ENCODE peak calls at places on chromosomes 4 and X, in ten cellular contexts. U is stomach; X is IMR-90; H is adrenal gland; W is CD4-positive, CD25-positive, alpha-beta regulatory T cell; C is CD4-positive, alpha-beta memory T cell; Q is astrocyte; J is SK-N-SH; G is fibroblast of lung; M is aorta. E is an unnamed sample. For H3K9me3, H3K4me1 and H3K36me3, the result is how much of the 10 kb centered on the place peaks cover.

GRCh38 chrX:123685273-123685672 is 47.6 kb downstream of the THOC2 start:
- DNase-seq in X (no peak), H (no peak), G (no peak), W (no peak), J (no peak), U (no peak), M (no peak), C (no peak), Q (no peak), E (no peak)

GRCh38 chrX:130682990-130683389 is 220.0 kb downstream of the ENOX2 start:
- DNase-seq in M (no peak), W (no peak), U (no peak), J (no peak), C (no peak), G (peak), Q (peak), H (no peak), X (peak), E (no peak)

GRCh38 chr4:157810137-157810774 is 362.6 kb downstream of the GASK1B start:
- DNase-seq in Q (no peak), M (no peak), J (no peak), U (no peak), X (no peak), C (no peak), W (no peak), G (no peak), H (no peak), E (no peak)

GRCh38 chrX:12701625-12702024 is 89.6 kb upstream of the PRPS2 start:
- DNase-seq in J (peak), M (peak), X (peak), G (peak), U (peak), W (peak), H (no peak), Q (peak), C (no peak), E (peak)

GRCh38 chrX:40209951-40210617 is 112.3 kb upstream of the BCOR start:
- DNase-seq in U (no peak), X (peak), Q (peak), G (peak), W (no peak), J (no peak), M (no peak), H (peak), C (no peak), E (no peak)

GRCh38 chr4:52511825-52512224 is 147.3 kb downstream of the USP46 start:
- DNase-seq in M (no peak), W (no peak), H (no peak), C (no peak), Q (no peak), U (no peak), G (no peak), J (no peak), X (no peak), E (no peak)

GRCh38 chr4:176839656-176840055 is 46.9 kb upstream of the VEGFC start:
- DNase-seq in X (no peak), M (no peak), U (no peak), H (no peak), W (no peak), Q (no peak), G (peak), J (no peak), C (no peak), E (no peak)

GRCh38 chrX:12309040-12309732 is 170.9 kb downstream of the FRMPD4 start:
- DNase-seq in C (no peak), J (no peak), H (no peak), U (no peak), X (no peak), Q (no peak), G (no peak), M (no peak), W (no peak), E (no peak)

GRCh38 chr4:86855572-86855971 is 6.4 kb upstream of the SLC10A6 start:
- DNase-seq in G (peak), H (no peak), Q (peak), J (no peak), M (no peak), W (no peak), X (peak), U (no peak), C (no peak), E (no peak)

GRCh38 chrX:41541381-41541780 is 94.2 kb downstream of the NYX start:
- DNase-seq in G (peak), M (no peak), Q (peak), U (no peak), X (peak), H (no peak), J (no peak), W (no peak), C (no peak), E (no peak)

GRCh38 chrX:20665441-20665840 is 398.7 kb upstream of the RPS6KA3 start:
- DNase-seq in W (no peak), G (no peak), Q (no peak), H (no peak), M (no peak), C (no peak), J (no peak), X (no peak), U (no peak), E (no peak)

GRCh38 chr4:152956650-152957436 is 20.7 kb downstream of the FHDC1 start:
- DNase-seq in C (no peak), M (no peak), X (peak), H (no peak), U (peak), J (no peak), Q (peak), W (no peak), G (peak), E (no peak)

GRCh38 chrX:50168305-50168704 is 32.5 kb downstream of the AKAP4 start:
- DNase-seq in C (no peak), M (no peak), X (peak), W (no peak), G (peak), Q (no peak), J (no peak), H (no peak), U (no peak), E (no peak)

GRCh38 chr4:107999932-108000539 is 10.3 kb downstream of the HADH start:
- DNase-seq in X (no peak), U (no peak), M (no peak), J (no peak), C (no peak), G (no peak), H (no peak), W (no peak), Q (no peak), E (no peak)

GRCh38 chrX:108036298-108036973 is 8.4 kb upstream of the VSIG1 start:
- DNase-seq in C (no peak), Q (peak), G (peak), H (no peak), W (no peak), X (peak), M (no peak), U (no peak), J (no peak), E (no peak)

GRCh38 chrX:103688949-103689348 is 2.5 kb upstream of the MORF4L2 start:
- DNase-seq in U (no peak), X (peak), C (peak), Q (peak), J (peak), M (no peak), W (peak), H (no peak), G (peak), E (no peak)

GRCh38 chrX:78658851-78659744 is at the start of gene RTL3:
- DNase-seq in G (peak), H (no peak), U (no peak), X (peak), Q (peak), C (no peak), M (no peak), W (no peak), J (no peak), E (no peak)

GRCh38 chr4:119659576-119659975 is 31.0 kb upstream of the PDE5A start:
- DNase-seq in X (peak), M (no peak), W (no peak), U (no peak), J (no peak), G (peak), Q (peak), H (no peak), C (no peak), E (peak)

GRCh38 chr4:64200001-64200555 is 209.2 kb downstream of the TECRL start:
- DNase-seq in G (no peak), J (no peak), W (no peak), Q (no peak), U (no peak), M (no peak), X (no peak), C (no peak), H (no peak), E (no peak)

GRCh38 chrX:49041683-49042529 is 1.3 kb downstream of the TFE3 start:
- DNase-seq in W (peak), G (peak), J (peak), U (no peak), H (no peak), X (peak), Q (peak), M (no peak), C (peak), E (peak)

GRCh38 chrX:65598559-65599147 is 64.1 kb upstream of the LAS1L start:
- DNase-seq in C (no peak), H (no peak), Q (no peak), W (peak), U (no peak), G (no peak), X (no peak), M (no peak), J (no peak), E (no peak)

GRCh38 chr4:16692493-16692892 is 206.0 kb downstream of the LDB2 start:
- DNase-seq in M (no peak), C (no peak), H (no peak), W (no peak), G (peak), U (no peak), J (no peak), Q (peak), X (peak), E (no peak)

GRCh38 chr4:80336582-80336981 is 1.1 kb downstream of the CFAP299 start:
- DNase-seq in C (no peak), Q (peak), X (peak), H (no peak), U (no peak), W (no peak), J (peak), M (peak), G (peak), E (peak)

GRCh38 chr4:53640576-53641459 is 49.5 kb upstream of the LNX1 start:
- DNase-seq in H (no peak), J (no peak), X (no peak), Q (no peak), W (no peak), M (no peak), C (no peak), U (peak), G (no peak), E (no peak)

GRCh38 chrX:104330966-104331365 is 76.2 kb upstream of the ESX1 start:
- DNase-seq in C (no peak), G (peak), H (no peak), J (no peak), U (no peak), M (no peak), W (no peak), Q (peak), X (peak), E (no peak)

GRCh38 chr4:8402181-8402597 is 38.3 kb downstream of the ACOX3 start:
- DNase-seq in W (no peak), M (peak), H (no peak), Q (no peak), C (no peak), U (no peak), J (no peak), X (no peak), G (no peak), E (no peak)

GRCh38 chrX:70038515-70038914 is 11.2 kb downstream of the AWAT2 start:
- DNase-seq in Q (no peak), G (no peak), C (no peak), U (peak), J (no peak), H (no peak), W (no peak), M (no peak), X (no peak), E (no peak)

GRCh38 chr4:184318852-184319251 is 101.2 kb upstream of the ENPP6 start:
- DNase-seq in U (no peak), M (no peak), W (no peak), J (no peak), Q (no peak), X (no peak), H (no peak), G (no peak), C (no peak), E (no peak)

GRCh38 chrX:47862680-47863079 is 26.0 kb downstream of the ZNF81 start:
- DNase-seq in Q (no peak), C (no peak), X (no peak), W (no peak), J (no peak), M (no peak), G (no peak), H (no peak), U (no peak), E (no peak)

GRCh38 chr4:136438645-136439044 is 1093.6 kb downstream of the PCDH18 start:
- DNase-seq in M (no peak), J (no peak), G (no peak), W (no peak), Q (no peak), C (no peak), U (no peak), X (no peak), H (no peak), E (no peak)

GRCh38 chrX:152865232-152865920 is 32.5 kb upstream of the ZNF185 start:
- DNase-seq in W (no peak), Q (no peak), U (no peak), C (no peak), J (no peak), X (no peak), H (no peak), M (no peak), G (peak), E (no peak)

GRCh38 chrX:152861826-152862225 is 31.0 kb downstream of the NSDHL start:
- DNase-seq in U (no peak), G (peak), Q (peak), W (no peak), C (no peak), H (no peak), X (peak), M (no peak), J (no peak), E (no peak)

DNA sequence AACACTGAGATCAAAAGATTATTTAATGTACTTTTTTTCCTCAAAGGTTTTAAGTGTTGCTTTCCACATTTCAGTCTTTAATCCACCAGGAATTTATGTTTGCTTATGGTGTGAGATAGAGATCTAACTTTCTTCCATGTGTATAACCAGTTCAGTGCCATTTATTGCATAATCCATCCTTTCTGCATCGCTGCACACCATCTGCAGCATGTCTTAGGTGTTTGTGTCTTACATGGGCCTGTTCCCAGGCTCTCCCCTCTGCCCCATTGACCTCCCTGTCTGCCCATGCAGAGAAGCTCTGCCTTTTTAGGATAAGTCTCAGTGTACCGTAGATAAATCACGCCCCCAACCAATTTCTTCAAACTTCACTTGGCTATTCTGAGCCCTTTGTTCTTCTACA is 30.3 kb downstream of the NSDHL start:
- DNase-seq in X (peak), W (no peak), J (no peak), Q (peak), M (no peak), U (no peak), H (no peak), C (no peak), G (peak), E (no peak)
- H3K9me3 ChIP-seq in X (under half), W (under half), J (under half), Q (under half), M (under half), U (under half), H (under half), C (under half), G (under half), E (under half)

GRCh38 chr4:168852933-168853713 is 156.9 kb downstream of the CBR4 start:
- DNase-seq in G (no peak), Q (no peak), H (no peak), C (no peak), M (no peak), W (peak), J (no peak), U (no peak), X (no peak), E (no peak)
- H3K4me1 ChIP-seq in G (under half), Q (under half), H (half or more), C (under half), M (under half), W (under half), J (under half), U (half or more), X (under half), E (under half)

GRCh38 chr4:733631-733980 is 28.0 kb downstream of the PCGF3 start:
- DNase-seq in M (no peak), J (no peak), X (no peak), Q (no peak), U (no peak), H (no peak), G (no peak), C (no peak), W (no peak), E (no peak)
- H3K36me3 ChIP-seq in M (under half), J (half or more), X (half or more), Q (under half), U (half or more), H (under half), G (under half), C (under half), W (half or more), E (half or more)

DNA sequence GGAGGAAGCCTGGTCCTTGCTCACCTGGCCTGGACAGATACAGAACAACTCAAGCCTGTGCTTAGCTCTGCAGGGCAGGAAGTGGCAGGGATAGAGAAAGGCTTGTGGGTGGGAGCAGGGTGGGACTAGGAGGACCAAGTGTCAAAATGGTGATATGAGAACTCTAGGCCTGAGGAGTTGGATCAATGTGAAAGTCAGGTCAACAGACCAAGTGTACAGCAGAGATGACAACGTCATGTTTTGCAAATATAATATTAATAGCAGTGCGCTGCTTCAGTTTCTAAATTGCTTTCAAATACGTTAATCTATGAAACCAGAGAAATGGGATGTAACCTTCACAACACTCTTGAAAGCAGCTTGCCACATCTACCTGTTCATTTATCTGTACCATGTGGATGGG is 114.2 kb upstream of the MAP3K15 start:
- DNase-seq in M (no peak), X (no peak), G (no peak), H (no peak), Q (no peak), J (peak), U (no peak), W (no peak), C (no peak), E (no peak)
- H3K9me3 ChIP-seq in M (under half), X (under half), G (under half), H (under half), Q (under half), J (under half), U (under half), W (under half), C (under half), E (under half)

GRCh38 chr4:66572949-66573348 is 902.7 kb upstream of the EPHA5 start:
- DNase-seq in M (no peak), Q (peak), W (no peak), X (peak), H (no peak), U (no peak), C (no peak), G (peak), J (no peak), E (no peak)

GRCh38 chr4:66571145-66571544 is 900.9 kb upstream of the EPHA5 start:
- DNase-seq in H (no peak), M (no peak), W (no peak), G (no peak), Q (no peak), C (no peak), U (no peak), X (no peak), J (no peak), E (no peak)

GRCh38 chr4:66574145-66574978 is 904.1 kb upstream of the EPHA5 start:
- DNase-seq in Q (peak), J (no peak), G (peak), X (peak), H (peak), M (no peak), C (no peak), U (no peak), W (no peak), E (no peak)

GRCh38 chr4:66577922-66578321 is 907.6 kb upstream of the EPHA5 start:
- DNase-seq in Q (no peak), H (no peak), J (no peak), W (no peak), G (no peak), C (no peak), U (no peak), M (no peak), X (no peak), E (no peak)

DNA sequence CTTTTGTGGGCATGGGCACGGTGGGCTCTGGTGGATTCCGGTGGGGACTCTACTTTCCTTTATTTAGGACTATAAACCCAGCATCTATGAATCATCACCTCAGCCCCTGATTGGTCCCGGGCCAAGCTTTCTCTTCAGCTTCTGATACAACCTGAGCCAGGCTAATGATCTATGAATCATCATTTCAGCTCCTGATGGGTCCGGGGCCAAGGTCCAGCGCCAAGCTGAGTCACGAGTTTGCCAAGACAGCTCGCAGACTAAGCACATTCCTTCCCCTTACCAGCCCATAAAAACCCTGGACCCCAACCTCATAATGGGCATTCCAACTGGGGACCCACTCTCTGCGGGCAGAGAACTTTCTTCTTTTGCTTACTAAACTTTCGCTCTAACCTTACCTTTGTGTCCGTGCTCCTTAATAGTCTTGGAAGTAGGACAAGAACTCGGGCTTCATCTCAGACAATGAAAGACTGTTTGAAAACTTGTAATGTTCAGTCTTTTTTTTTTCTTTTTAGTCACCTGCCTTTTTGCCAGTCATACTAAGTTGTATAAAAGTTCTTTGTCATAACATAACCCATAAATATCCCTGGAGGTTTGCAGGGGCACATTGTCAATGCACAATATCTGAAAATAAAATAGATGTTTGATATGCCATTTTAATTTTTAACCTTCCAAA is 904.9 kb upstream of the EPHA5 start:
- DNase-seq in H (peak), X (peak), M (peak), U (no peak), J (no peak), G (peak), C (no peak), Q (peak), W (no peak), E (no peak)
- H3K4me1 ChIP-seq in H (under half), X (under half), M (under half), U (under half), J (under half), G (under half), C (under half), Q (under half), W (under half), E (under half)

GRCh38 chr4:150909116-150909515 is 106.0 kb downstream of the LRBA start:
- DNase-seq in G (no peak), W (peak), U (no peak), M (no peak), H (no peak), X (no peak), Q (no peak), J (no peak), C (no peak), E (no peak)
- H3K36me3 ChIP-seq in G (under half), W (half or more), U (under half), M (under half), H (under half), X (under half), Q (under half), J (under half), C (under half), E (under half)

DNA sequence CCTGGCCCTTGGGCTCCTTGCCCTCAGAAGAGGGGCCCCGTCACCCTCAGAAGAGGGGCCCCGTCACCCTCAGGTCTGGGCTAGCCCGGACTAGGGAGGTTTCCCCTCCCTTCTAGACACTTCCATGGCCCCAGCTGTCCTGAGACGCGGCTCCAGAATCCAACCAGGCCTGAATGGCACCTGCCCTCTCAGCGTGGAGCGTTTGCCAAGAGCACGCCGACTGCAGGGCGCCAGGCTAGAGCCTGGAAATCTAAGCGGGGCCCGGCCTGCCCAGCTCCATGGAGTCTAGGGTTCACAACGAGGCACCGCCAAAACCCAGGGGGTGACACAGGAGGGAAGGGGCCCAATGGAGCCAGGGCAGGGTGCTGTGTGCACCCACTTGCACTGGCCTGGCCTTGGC is 7.8 kb upstream of the ATP2B3 start:
- DNase-seq in J (no peak), W (no peak), X (no peak), U (no peak), G (no peak), Q (no peak), H (no peak), C (no peak), M (no peak), E (no peak)
- H3K9me3 ChIP-seq in J (under half), W (under half), X (under half), U (under half), G (under half), Q (under half), H (under half), C (under half), M (under half), E (under half)